ENCODE peak calls at places on chromosomes 16 and 17, in nine cellular contexts. One of them, this sample, is unnamed.

GRCh38 chr17:44118427-44119050 is 4.9 kb downstream of the HDAC5 start:
- DNase-seq in CD8-positive, alpha-beta memory T cell: no peak
- DNase-seq in WERI-Rb-1: peak; percentile 86
- DNase-seq in MM.1S: no peak
- DNase-seq in prostate gland: no peak
- DNase-seq in A549: no peak
- DNase-seq in tibial nerve: no peak
- DNase-seq in GM23248: no peak
- DNase-seq in IMR-90: no peak
- DNase-seq in this sample: peak; percentile 75

GRCh38 chr17:78839173-78839761 is 1.3 kb downstream of the USP36 start:
- DNase-seq in tibial nerve: no peak
- DNase-seq in WERI-Rb-1: no peak
- DNase-seq in CD8-positive, alpha-beta memory T cell: no peak
- DNase-seq in IMR-90: peak; percentile 86
- DNase-seq in MM.1S: peak; percentile 29
- DNase-seq in A549: peak; percentile 46
- DNase-seq in GM23248: peak; percentile 64
- DNase-seq in prostate gland: no peak
- DNase-seq in this sample: no peak

GRCh38 chr16:57264950-57265371 is 19.5 kb downstream of the PLLP start:
- DNase-seq in GM23248: no peak
- DNase-seq in WERI-Rb-1: no peak
- DNase-seq in A549: no peak
- DNase-seq in prostate gland: peak; percentile 77
- DNase-seq in MM.1S: no peak
- DNase-seq in CD8-positive, alpha-beta memory T cell: no peak
- DNase-seq in tibial nerve: no peak
- DNase-seq in IMR-90: no peak
- DNase-seq in this sample: no peak

GRCh38 chr17:42846594-42847280 is 2.4 kb downstream of the AOC2 start:
- DNase-seq in tibial nerve: no peak
- DNase-seq in GM23248: peak; percentile 85
- DNase-seq in WERI-Rb-1: no peak
- DNase-seq in A549: no peak
- DNase-seq in prostate gland: no peak
- DNase-seq in IMR-90: peak; percentile 29
- DNase-seq in MM.1S: no peak
- DNase-seq in CD8-positive, alpha-beta memory T cell: no peak
- DNase-seq in this sample: no peak

GRCh38 chr17:7024402-7024785 is 1.5 kb downstream of the BCL6B start:
- DNase-seq in IMR-90: no peak
- DNase-seq in WERI-Rb-1: no peak
- DNase-seq in MM.1S: no peak
- DNase-seq in prostate gland: no peak
- DNase-seq in GM23248: no peak
- DNase-seq in CD8-positive, alpha-beta memory T cell: no peak
- DNase-seq in A549: no peak
- DNase-seq in tibial nerve: no peak
- DNase-seq in this sample: peak; percentile 50

GRCh38 chr17:56912105-56912999 is 1.5 kb downstream of the TRIM25 start:
- DNase-seq in MM.1S: no peak
- DNase-seq in WERI-Rb-1: no peak
- DNase-seq in prostate gland: no peak
- DNase-seq in GM23248: peak; percentile 66
- DNase-seq in IMR-90: no peak
- DNase-seq in A549: no peak
- DNase-seq in CD8-positive, alpha-beta memory T cell: no peak
- DNase-seq in tibial nerve: peak; percentile 76
- DNase-seq in this sample: no peak

GRCh38 chr16:88758944-88759244 is 26.1 kb downstream of the PIEZO1 start:
- DNase-seq in A549: no peak
- DNase-seq in MM.1S: no peak
- DNase-seq in CD8-positive, alpha-beta memory T cell: no peak
- DNase-seq in WERI-Rb-1: no peak
- DNase-seq in tibial nerve: no peak
- DNase-seq in IMR-90: no peak
- DNase-seq in GM23248: no peak
- DNase-seq in prostate gland: no peak
- DNase-seq in this sample: no peak

GRCh38 chr16:88585269-88585668 is 15.1 kb downstream of the ZC3H18 start:
- DNase-seq in tibial nerve: no peak
- DNase-seq in GM23248: no peak
- DNase-seq in prostate gland: no peak
- DNase-seq in WERI-Rb-1: no peak
- DNase-seq in IMR-90: no peak
- DNase-seq in A549: no peak
- DNase-seq in MM.1S: no peak
- DNase-seq in CD8-positive, alpha-beta memory T cell: no peak
- DNase-seq in this sample: no peak

GRCh38 chr16:81738831-81739496 is 40.1 kb upstream of the PLCG2 start:
- DNase-seq in GM23248: no peak
- DNase-seq in IMR-90: no peak
- DNase-seq in CD8-positive, alpha-beta memory T cell: no peak
- DNase-seq in A549: no peak
- DNase-seq in MM.1S: no peak
- DNase-seq in prostate gland: no peak
- DNase-seq in WERI-Rb-1: no peak
- DNase-seq in tibial nerve: peak; percentile 23
- DNase-seq in this sample: no peak

GRCh38 chr17:39889200-39889599 is 21.2 kb downstream of the ZPBP2 start:
- DNase-seq in tibial nerve: no peak
- DNase-seq in WERI-Rb-1: no peak
- DNase-seq in IMR-90: no peak
- DNase-seq in MM.1S: no peak
- DNase-seq in GM23248: no peak
- DNase-seq in A549: no peak
- DNase-seq in CD8-positive, alpha-beta memory T cell: no peak
- DNase-seq in prostate gland: no peak
- DNase-seq in this sample: no peak

GRCh38 chr17:79810138-79811027 is 13.5 kb upstream of the CBX8 start:
- DNase-seq in tibial nerve: no peak
- DNase-seq in A549: peak; percentile 92
- DNase-seq in MM.1S: peak; percentile 56
- DNase-seq in IMR-90: peak; percentile 76
- DNase-seq in prostate gland: peak; percentile 84
- DNase-seq in GM23248: peak; percentile 86
- DNase-seq in CD8-positive, alpha-beta memory T cell: peak; percentile 78
- DNase-seq in WERI-Rb-1: peak; percentile 95
- DNase-seq in this sample: peak; percentile 95

DNA sequence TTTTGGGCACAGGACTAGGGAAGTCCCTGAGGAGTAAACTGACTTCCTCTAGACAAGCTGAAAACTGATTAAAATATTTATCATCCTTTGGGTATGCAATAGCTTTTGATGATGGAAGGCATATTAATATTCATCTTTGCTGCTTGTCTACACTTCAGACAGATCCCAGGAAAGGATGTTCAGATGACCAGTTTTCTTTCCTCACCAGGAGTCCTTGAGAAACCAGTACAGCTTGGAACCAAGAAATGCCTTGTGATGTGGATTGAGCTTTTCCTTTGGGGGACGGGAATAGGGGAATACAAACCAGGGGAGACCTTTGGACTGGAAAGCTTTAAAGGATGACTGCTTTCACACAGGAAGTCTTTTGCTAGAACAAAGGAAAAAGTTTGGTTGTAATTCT is 195.5 kb downstream of the FTO start:
- DNase-seq in MM.1S: no peak
- DNase-seq in tibial nerve: no peak
- DNase-seq in CD8-positive, alpha-beta memory T cell: no peak
- DNase-seq in WERI-Rb-1: no peak
- DNase-seq in prostate gland: no peak
- DNase-seq in A549: no peak
- DNase-seq in IMR-90: no peak
- DNase-seq in GM23248: peak; percentile 7
- DNase-seq in this sample: no peak
- H3K27ac ChIP-seq in MM.1S: no peak overlapping the region
- H3K27ac ChIP-seq in tibial nerve: no peak overlapping the region
- H3K27ac ChIP-seq in CD8-positive, alpha-beta memory T cell: no peak overlapping the region
- H3K27ac ChIP-seq in WERI-Rb-1: no peak overlapping the region
- H3K27ac ChIP-seq in prostate gland: peak overlapping the region; percentile 13
- H3K27ac ChIP-seq in A549: no peak overlapping the region
- H3K27ac ChIP-seq in IMR-90: no peak overlapping the region
- H3K27ac ChIP-seq in GM23248: no peak overlapping the region
- H3K27ac ChIP-seq in this sample: no peak overlapping the region

GRCh38 chr17:69609495-69610315 is 195.2 kb downstream of the MAP2K6 start:
- DNase-seq in IMR-90: peak; percentile 55
- DNase-seq in A549: no peak
- DNase-seq in CD8-positive, alpha-beta memory T cell: no peak
- DNase-seq in tibial nerve: no peak
- DNase-seq in WERI-Rb-1: peak; percentile 42
- DNase-seq in prostate gland: no peak
- DNase-seq in GM23248: peak; percentile 60
- DNase-seq in MM.1S: no peak
- DNase-seq in this sample: peak; percentile 74

GRCh38 chr17:69607162-69607834 is 192.8 kb downstream of the MAP2K6 start:
- DNase-seq in tibial nerve: peak; percentile 82
- DNase-seq in WERI-Rb-1: peak; percentile 89
- DNase-seq in prostate gland: peak; percentile 60
- DNase-seq in MM.1S: peak; percentile 82
- DNase-seq in IMR-90: peak; percentile 85
- DNase-seq in GM23248: peak; percentile 87
- DNase-seq in A549: peak; percentile 54
- DNase-seq in CD8-positive, alpha-beta memory T cell: no peak
- DNase-seq in this sample: peak; percentile 89

GRCh38 chr17:69606142-69606800 is 191.8 kb downstream of the MAP2K6 start:
- DNase-seq in CD8-positive, alpha-beta memory T cell: no peak
- DNase-seq in MM.1S: no peak
- DNase-seq in tibial nerve: no peak
- DNase-seq in GM23248: no peak
- DNase-seq in prostate gland: no peak
- DNase-seq in A549: no peak
- DNase-seq in IMR-90: no peak
- DNase-seq in WERI-Rb-1: no peak
- DNase-seq in this sample: no peak

GRCh38 chr17:69608114-69608513 is 193.6 kb downstream of the MAP2K6 start:
- DNase-seq in tibial nerve: no peak
- DNase-seq in MM.1S: no peak
- DNase-seq in IMR-90: no peak
- DNase-seq in A549: no peak
- DNase-seq in CD8-positive, alpha-beta memory T cell: no peak
- DNase-seq in prostate gland: no peak
- DNase-seq in GM23248: peak; percentile 9
- DNase-seq in WERI-Rb-1: no peak
- DNase-seq in this sample: no peak

DNA sequence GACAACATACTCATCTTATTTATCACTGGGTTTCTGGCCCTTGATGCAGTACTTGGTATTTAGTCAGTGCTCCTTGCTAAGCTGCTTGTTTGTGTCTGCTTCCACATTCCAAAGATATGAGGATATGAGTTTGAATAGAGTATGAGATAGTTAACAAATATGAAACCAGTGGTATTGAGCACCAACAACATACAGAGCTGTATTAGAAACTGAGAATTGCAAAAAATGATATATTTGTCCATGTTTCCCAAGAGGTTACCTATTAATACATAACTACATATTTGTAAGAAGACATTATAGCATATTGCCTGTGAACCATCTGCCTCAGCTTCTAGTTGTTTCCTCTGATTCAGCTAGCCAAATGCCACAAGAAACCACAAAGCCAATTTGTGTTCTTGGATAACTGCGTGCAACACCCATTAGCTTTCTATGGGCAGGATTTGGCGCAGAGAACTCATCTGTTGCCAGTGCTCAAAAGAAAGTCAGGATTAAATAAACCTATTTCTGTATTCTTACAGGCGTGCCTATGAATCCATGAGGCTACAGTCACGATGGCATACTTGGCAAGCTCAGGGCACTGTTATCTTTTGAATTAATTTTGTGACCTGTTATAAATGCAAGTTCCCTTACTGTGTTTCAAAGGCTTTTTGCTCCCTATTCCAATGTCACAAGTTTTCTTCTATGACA is 194.5 kb downstream of the MAP2K6 start:
- DNase-seq in GM23248: peak; percentile 95
- DNase-seq in A549: no peak
- DNase-seq in tibial nerve: no peak
- DNase-seq in IMR-90: peak; percentile 96
- DNase-seq in WERI-Rb-1: no peak
- DNase-seq in CD8-positive, alpha-beta memory T cell: no peak
- DNase-seq in MM.1S: no peak
- DNase-seq in prostate gland: no peak
- DNase-seq in this sample: no peak
- H3K27ac ChIP-seq in GM23248: peak overlapping the region; percentile 83
- H3K27ac ChIP-seq in A549: peak overlapping the region; percentile 83
- H3K27ac ChIP-seq in tibial nerve: peak overlapping the region; percentile 70
- H3K27ac ChIP-seq in IMR-90: peak overlapping the region; percentile 97
- H3K27ac ChIP-seq in WERI-Rb-1: peak overlapping the region; percentile 3
- H3K27ac ChIP-seq in CD8-positive, alpha-beta memory T cell: no peak overlapping the region
- H3K27ac ChIP-seq in MM.1S: no peak overlapping the region
- H3K27ac ChIP-seq in prostate gland: no peak overlapping the region
- H3K27ac ChIP-seq in this sample: no peak overlapping the region

DNA sequence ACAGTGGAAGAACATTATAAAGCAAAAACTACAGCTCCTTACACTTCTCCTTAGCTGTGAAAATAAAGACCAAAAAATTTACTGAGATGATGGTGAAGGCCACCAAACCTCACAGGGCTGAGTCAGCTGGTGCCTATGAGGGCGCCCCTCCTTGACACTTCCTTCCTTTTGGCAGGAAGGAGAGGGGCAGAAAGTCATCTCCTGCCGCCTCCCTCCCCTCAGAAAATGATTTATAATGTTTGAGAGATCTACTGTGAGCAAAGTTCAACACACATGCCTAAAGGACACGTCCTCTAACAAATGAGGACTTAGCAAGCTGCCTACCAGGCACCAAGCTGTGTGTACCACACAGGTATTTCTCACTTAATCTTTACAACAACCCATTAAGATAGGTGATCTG is 245.7 kb downstream of the PRKCA start:
- DNase-seq in prostate gland: no peak
- DNase-seq in GM23248: peak; percentile 63
- DNase-seq in CD8-positive, alpha-beta memory T cell: peak; percentile 8
- DNase-seq in IMR-90: no peak
- DNase-seq in WERI-Rb-1: no peak
- DNase-seq in tibial nerve: no peak
- DNase-seq in A549: no peak
- DNase-seq in MM.1S: no peak
- DNase-seq in this sample: no peak
- H3K27ac ChIP-seq in prostate gland: no peak overlapping the region
- H3K27ac ChIP-seq in GM23248: peak overlapping the region; percentile 83
- H3K27ac ChIP-seq in CD8-positive, alpha-beta memory T cell: no peak overlapping the region
- H3K27ac ChIP-seq in IMR-90: peak overlapping the region; percentile 79
- H3K27ac ChIP-seq in WERI-Rb-1: no peak overlapping the region
- H3K27ac ChIP-seq in tibial nerve: peak overlapping the region; percentile 52
- H3K27ac ChIP-seq in A549: peak overlapping the region; percentile 83
- H3K27ac ChIP-seq in MM.1S: no peak overlapping the region
- H3K27ac ChIP-seq in this sample: no peak overlapping the region

DNA sequence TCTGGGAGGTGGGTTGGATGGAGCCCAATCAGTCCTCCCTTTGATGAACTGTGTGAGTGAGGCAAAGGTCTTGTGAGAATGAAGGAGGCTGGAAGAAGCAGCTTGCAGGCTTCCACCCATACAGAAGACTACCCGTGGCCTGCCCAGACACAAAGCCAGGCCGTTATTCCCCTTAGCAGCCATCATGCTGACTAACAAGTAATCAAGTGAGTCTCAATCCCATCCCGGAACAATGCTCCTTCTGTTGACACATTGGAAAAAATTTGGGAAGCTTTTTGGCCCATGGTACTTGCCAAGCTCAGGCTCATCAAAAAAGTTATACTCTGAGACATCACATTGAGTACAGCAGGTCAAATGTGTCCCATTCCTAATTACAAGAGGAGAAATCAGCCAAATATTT is 66.2 kb downstream of the LYRM1 start:
- DNase-seq in MM.1S: no peak
- DNase-seq in A549: no peak
- DNase-seq in GM23248: no peak
- DNase-seq in prostate gland: no peak
- DNase-seq in tibial nerve: no peak
- DNase-seq in WERI-Rb-1: no peak
- DNase-seq in IMR-90: no peak
- DNase-seq in CD8-positive, alpha-beta memory T cell: no peak
- DNase-seq in this sample: no peak
- H3K27ac ChIP-seq in MM.1S: no peak overlapping the region
- H3K27ac ChIP-seq in A549: no peak overlapping the region
- H3K27ac ChIP-seq in GM23248: no peak overlapping the region
- H3K27ac ChIP-seq in prostate gland: no peak overlapping the region
- H3K27ac ChIP-seq in tibial nerve: no peak overlapping the region
- H3K27ac ChIP-seq in WERI-Rb-1: no peak overlapping the region
- H3K27ac ChIP-seq in IMR-90: no peak overlapping the region
- H3K27ac ChIP-seq in CD8-positive, alpha-beta memory T cell: no peak overlapping the region
- H3K27ac ChIP-seq in this sample: peak overlapping the region; percentile 9

This sample was measured in endodermal cell.